ENCODE peak calls at places on chromosomes 7 and 10, in seven cellular contexts. Y is H1, C is HCT116, F is HepG2, R is K562, Q is SK-N-SH, G is GM12878. X is an unnamed sample.

GRCh38 chr7:107995184-107996071 is 7.5 kb downstream of the LAMB1 start:
- DNase-seq in Y (peak), C (no peak), F (peak), R (peak), Q (peak), G (no peak), X (peak)

GRCh38 chr7:44608916-44609648 is 2.7 kb downstream of the OGDH start:
- DNase-seq in Y (no peak), C (no peak), F (no peak), R (no peak), Q (no peak), G (no peak), X (no peak)

GRCh38 chr7:155618708-155619633 is 25.5 kb upstream of the RBM33 start:
- DNase-seq in Y (no peak), C (no peak), F (peak), R (no peak), Q (no peak), G (no peak), X (peak)

GRCh38 chr10:125060851-125061556 is 99.4 kb downstream of the CTBP2 start:
- DNase-seq in Y (peak), C (peak), F (peak), R (no peak), Q (peak), G (no peak), X (peak)

GRCh38 chr7:33299425-33299824 is 170.1 kb downstream of the BBS9 start:
- DNase-seq in Y (no peak), C (no peak), F (no peak), R (no peak), Q (no peak), G (no peak), X (no peak)

GRCh38 chr10:95606922-95607321 is 45.8 kb upstream of the SORBS1 start:
- DNase-seq in Y (no peak), C (no peak), F (no peak), R (no peak), Q (no peak), G (no peak), X (no peak)

GRCh38 chr10:89357955-89358354 is 19.9 kb upstream of the IFIT1B start:
- DNase-seq in Y (no peak), C (no peak), F (no peak), R (no peak), Q (peak), G (no peak), X (no peak)

GRCh38 chr10:670038-670437 is 19.4 kb downstream of the DIP2C start:
- DNase-seq in Y (peak), C (no peak), F (no peak), R (no peak), Q (no peak), G (no peak), X (no peak)

GRCh38 chr10:120392671-120393079 is 64.4 kb upstream of the PLPP4 start:
- DNase-seq in Y (no peak), C (no peak), F (no peak), R (no peak), Q (no peak), G (no peak), X (peak)

DNA sequence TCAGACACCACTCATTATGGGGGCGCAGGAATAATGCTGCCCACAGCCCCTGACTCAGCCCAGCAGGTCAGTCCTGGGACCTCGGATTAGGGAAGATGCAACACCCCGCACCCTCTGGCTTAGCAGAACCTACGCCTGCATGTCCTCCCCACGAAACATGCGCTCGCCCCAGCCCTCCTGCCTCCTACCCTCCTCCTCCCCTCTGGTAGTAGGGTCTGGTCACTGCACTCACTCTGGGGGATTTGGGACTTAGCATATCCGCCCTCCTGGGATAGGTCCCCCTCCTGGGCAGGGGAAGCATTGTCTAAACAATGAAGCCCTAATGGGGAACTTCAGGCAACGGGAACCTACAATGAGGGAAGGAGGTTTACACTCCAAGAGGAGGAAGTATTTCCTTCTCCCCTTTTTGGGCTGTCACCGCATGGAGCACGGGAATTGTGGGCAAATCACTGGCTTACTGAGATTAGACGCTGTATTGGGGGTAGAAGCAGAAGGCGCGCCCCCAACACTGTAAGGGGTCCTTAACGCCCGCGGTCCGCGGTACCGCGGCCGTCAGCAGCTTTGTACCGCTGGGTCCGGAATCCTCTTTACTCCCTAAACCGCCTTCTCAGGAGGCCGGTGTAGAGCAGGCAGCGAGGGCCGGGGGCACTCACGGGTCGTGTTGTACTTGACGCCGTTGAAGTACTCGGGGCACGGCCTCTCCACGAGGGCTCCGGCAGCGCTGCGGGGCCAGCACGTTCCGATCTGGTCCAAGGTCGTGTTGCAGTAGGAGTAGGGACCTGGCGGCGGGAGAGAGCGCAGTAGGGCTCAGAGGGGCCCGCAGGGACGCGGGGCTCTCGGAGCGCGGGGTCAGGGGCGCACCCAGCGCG is 760 bp downstream of the CRHR2 start:
- DNase-seq in Y (peak), C (no peak), F (no peak), R (no peak), Q (peak), G (no peak), X (no peak)
- TF ChIP-seq JUND in Y (no peak), C (no peak), F (no peak), R (no peak), Q (no peak), G (no peak), X (no peak)

GRCh38 chr7:12257582-12257981 is 46.5 kb downstream of the TMEM106B start:
- DNase-seq in Y (no peak), C (no peak), F (peak), R (no peak), Q (no peak), G (peak), X (no peak)
- TF ChIP-seq JUND in Y (no peak), C (no peak), F (no peak), R (no peak), Q (no peak), G (peak), X (no peak)

GRCh38 chr7:47992446-47992845 is 13.0 kb upstream of the HUS1 start:
- DNase-seq in Y (no peak), C (no peak), F (no peak), R (no peak), Q (no peak), G (no peak), X (no peak)
- TF ChIP-seq JUND in Y (no peak), C (no peak), F (no peak), R (no peak), Q (no peak), G (no peak), X (no peak)

GRCh38 chr10:58854811-58855210 is 321.6 kb upstream of the PHYHIPL start:
- DNase-seq in Y (no peak), C (no peak), F (no peak), R (no peak), Q (peak), G (no peak), X (no peak)
- TF ChIP-seq JUND in Y (no peak), C (no peak), F (no peak), R (no peak), Q (no peak), G (no peak), X (no peak)

DNA sequence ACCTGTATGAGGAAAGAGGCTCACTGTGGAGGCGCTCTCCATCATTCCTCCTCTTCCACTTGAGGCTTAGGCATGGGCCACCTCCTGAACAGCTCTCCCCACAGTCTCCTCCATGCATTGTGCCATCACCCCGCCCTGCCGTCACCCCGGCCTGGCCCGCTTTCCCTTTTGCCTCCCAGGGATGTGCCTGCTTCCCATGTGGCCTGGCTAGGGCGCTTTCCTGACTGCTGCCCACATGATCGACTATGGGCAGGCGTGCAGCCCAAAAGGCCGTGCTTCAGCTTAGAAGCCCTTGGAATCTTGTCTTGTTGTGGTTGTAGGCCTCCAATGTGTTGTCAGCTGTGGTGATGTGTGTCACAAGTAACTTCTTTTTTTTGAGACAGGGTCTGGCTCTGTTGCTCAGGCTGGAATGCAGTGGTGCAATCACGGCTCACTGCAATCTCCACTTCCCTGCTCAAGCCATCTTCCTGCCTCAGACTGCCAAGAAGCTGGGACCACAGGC is 1.8 kb upstream of the ACTR3C start:
- DNase-seq in Y (no peak), C (no peak), F (no peak), R (no peak), Q (no peak), G (no peak), X (no peak)
- TF ChIP-seq JUND in Y (no peak), C (no peak), F (no peak), R (no peak), Q (no peak), G (no peak), X (no peak)

GRCh38 chr7:22586101-22586805 is 86.3 kb upstream of the STEAP1B start:
- DNase-seq in Y (no peak), C (no peak), F (no peak), R (no peak), Q (no peak), G (no peak), X (peak)
- TF ChIP-seq JUND in Y (no peak), C (no peak), F (no peak), R (no peak), Q (no peak), G (no peak), X (no peak)

DNA sequence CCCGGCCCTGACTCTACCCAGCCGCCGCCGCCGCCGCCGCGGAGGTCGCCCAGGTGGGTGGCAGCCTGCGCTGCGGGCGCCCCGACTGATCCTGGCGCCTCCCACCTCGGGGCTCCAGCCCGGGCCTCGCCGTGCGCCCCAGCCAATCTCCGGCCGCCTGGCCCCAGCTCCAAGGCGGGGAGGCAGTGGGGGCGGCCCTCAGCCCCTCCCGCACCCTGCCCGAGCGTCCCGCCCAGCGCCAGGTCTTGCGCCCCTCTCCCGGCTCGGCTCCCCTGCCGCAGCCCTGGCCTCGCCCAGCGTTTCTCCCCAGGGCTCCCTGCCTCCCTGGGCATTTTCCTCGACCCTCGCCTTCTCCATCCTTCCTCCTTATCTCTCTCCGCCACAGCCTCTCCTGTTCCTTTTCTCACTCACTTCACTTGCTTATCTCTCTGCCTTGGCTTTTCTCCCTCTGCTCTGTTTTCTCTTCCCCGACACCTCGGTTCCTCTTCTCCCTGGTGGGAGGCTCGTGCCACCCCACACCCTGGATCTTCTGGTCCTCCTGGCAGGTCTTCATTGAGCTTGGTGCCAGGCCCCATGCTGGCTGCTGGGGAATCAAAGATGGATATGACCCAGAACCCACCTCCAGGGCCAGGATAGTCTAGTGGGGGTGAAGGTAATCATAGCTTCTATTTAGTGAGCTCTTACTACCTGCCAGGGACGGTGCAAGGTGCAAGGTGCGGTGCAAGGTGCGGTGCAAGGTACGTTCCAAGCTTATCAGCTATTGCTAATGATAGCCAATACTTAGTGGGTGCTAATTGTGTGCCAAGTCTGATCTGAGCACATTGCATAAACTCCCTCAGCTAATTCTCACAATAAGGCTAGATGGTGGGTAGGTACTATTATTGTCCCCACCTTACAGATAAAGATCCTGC is at the start of gene SFRP5:
- DNase-seq in Y (peak), C (no peak), F (no peak), R (peak), Q (peak), G (no peak), X (no peak)
- TF ChIP-seq JUND in Y (no peak), C (no peak), F (no peak), R (no peak), Q (no peak), G (no peak), X (no peak)